ENCODE peak calls at places on chromosomes 13 and 19, in six cellular contexts. N is esophagus muscularis mucosa, V is adrenal gland, L is erythroblast, X is IMR-90, I is sigmoid colon. R is an unnamed sample.

GRCh38 chr13:77001963-77002587 is 10.2 kb downstream of the CLN5 start:
- DNase-seq in L (no peak), X (no peak), I (no peak), V (no peak), N (no peak), R (no peak)

GRCh38 chr19:4014541-4015491 is 7.3 kb downstream of the PIAS4 start:
- DNase-seq in N (no peak), I (peak), V (peak), X (no peak), L (no peak), R (no peak)

GRCh38 chr19:1136201-1136600 is 32.4 kb downstream of the GPX4 start:
- DNase-seq in L (no peak), X (no peak), V (no peak), N (no peak), I (no peak), R (no peak)

GRCh38 chr19:30395283-30395682 is 23.1 kb downstream of the ZNF536 start:
- DNase-seq in I (no peak), X (no peak), V (no peak), L (no peak), N (peak), R (no peak)

GRCh38 chr19:15303105-15303780 is 29.1 kb downstream of the BRD4 start:
- DNase-seq in L (no peak), V (no peak), I (no peak), N (no peak), X (peak), R (no peak)

GRCh38 chr19:33550741-33551140 is 29.1 kb upstream of the PEPD start:
- DNase-seq in N (no peak), I (peak), X (no peak), L (no peak), V (no peak), R (no peak)

GRCh38 chr19:42290523-42291436 is 11.2 kb upstream of the PRR19 start:
- DNase-seq in X (no peak), L (peak), I (no peak), V (no peak), N (no peak), R (peak)

GRCh38 chr13:95571941-95572340 is 19.4 kb downstream of the CLDN10 start:
- DNase-seq in X (no peak), V (no peak), N (no peak), L (no peak), I (no peak), R (no peak)

GRCh38 chr19:3604987-3605343 is 1.7 kb downstream of the TBXA2R start:
- DNase-seq in I (peak), V (no peak), N (no peak), L (no peak), X (no peak), R (peak)

GRCh38 chr19:13153627-13154240 is 3.5 kb downstream of the IER2 start:
- DNase-seq in L (peak), V (peak), N (no peak), X (no peak), I (peak), R (peak)

GRCh38 chr19:58466760-58467589 is at the start of gene ZNF324:
- DNase-seq in V (peak), L (peak), I (peak), X (peak), N (peak), R (peak)

GRCh38 chr19:9917322-9917721 is 19.0 kb downstream of the OLFM2 start:
- DNase-seq in I (no peak), X (peak), L (peak), V (peak), N (no peak), R (peak)

GRCh38 chr19:31955061-31955460 is 390.3 kb upstream of the ZNF507 start:
- DNase-seq in X (no peak), L (no peak), I (no peak), N (no peak), V (no peak), R (no peak)

GRCh38 chr13:97878421-97879375 is 74.8 kb upstream of the IPO5 start:
- DNase-seq in L (no peak), X (peak), N (peak), V (no peak), I (no peak), R (no peak)

GRCh38 chr19:10718205-10719196 is 622 bp downstream of the DNM2 start:
- DNase-seq in V (peak), X (peak), I (no peak), L (peak), N (no peak), R (peak)

GRCh38 chr19:17555929-17556813 is 722 bp downstream of the COLGALT1 start:
- DNase-seq in V (peak), L (no peak), N (no peak), X (peak), I (peak), R (peak)
- TF ChIP-seq POLR2A in V (no peak), L (no peak), N (no peak), X (no peak), I (no peak), R (peak)

GRCh38 chr19:48804496-48804895 is 6.3 kb downstream of the BCAT2 start:
- DNase-seq in V (no peak), N (no peak), X (no peak), I (no peak), L (no peak), R (no peak)

GRCh38 chr19:48807590-48808308 is 3.1 kb downstream of the BCAT2 start:
- DNase-seq in L (no peak), N (no peak), X (no peak), V (no peak), I (no peak), R (peak)

GRCh38 chr19:48806518-48806817 is 4.4 kb downstream of the BCAT2 start:
- DNase-seq in I (no peak), L (no peak), V (no peak), N (no peak), X (no peak), R (no peak)

GRCh38 chr19:48805452-48805851 is 5.4 kb downstream of the BCAT2 start:
- DNase-seq in N (no peak), V (no peak), L (no peak), I (no peak), X (no peak), R (no peak)

GRCh38 chr19:48806818-48807589 is 3.8 kb downstream of the BCAT2 start:
- DNase-seq in V (no peak), N (no peak), L (no peak), I (no peak), X (peak), R (peak)
- TF ChIP-seq POLR2A in V (no peak), N (no peak), L (no peak), I (no peak), X (no peak), R (no peak)

GRCh38 chr13:110559429-110559943 is 2.0 kb downstream of the RAB20 start:
- DNase-seq in V (peak), N (no peak), L (no peak), X (peak), I (peak), R (no peak)
- TF ChIP-seq POLR2A in V (peak), N (no peak), L (no peak), X (no peak), I (peak), R (no peak)

GRCh38 chr19:55490478-55491436 is 2.5 kb downstream of the SSC5D start:
- DNase-seq in X (no peak), V (no peak), N (no peak), L (no peak), I (peak), R (no peak)
- TF ChIP-seq POLR2A in X (no peak), V (no peak), N (no peak), L (no peak), I (no peak), R (no peak)

R was measured in NB4.